ENCODE peak calls at places on chromosomes 7 and 10, in nine cellular contexts. I, W, Q, Z, K, L, B, O and F are unnamed samples.

GRCh38 chr7:28626191-28626590 is 213.9 kb downstream of the CREB5 start:
- DNase-seq in I (no peak), W (no peak), Q (no peak), Z (no peak), K (no peak), L (no peak), B (no peak), O (no peak), F (peak; percentile 9)

GRCh38 chr7:156172638-156173037 is 360.4 kb upstream of the SHH start:
- DNase-seq in I (no peak), W (no peak), Q (no peak), Z (no peak), K (no peak), L (no peak), B (no peak), O (no peak), F (no peak)

GRCh38 chr7:105014725-105015630 is 973 bp downstream of the KMT2E start:
- DNase-seq in I (peak; percentile 37), W (no peak), Q (peak; percentile 19), Z (peak; percentile 34), K (peak; percentile 41), L (no peak), B (peak; percentile 60), O (peak; percentile 76), F (peak; percentile 70)

GRCh38 chr10:80141696-80142460 is 9.3 kb downstream of the PLAC9 start:
- DNase-seq in I (no peak), W (no peak), Q (no peak), Z (no peak), K (no peak), L (no peak), B (no peak), O (no peak), F (no peak)

GRCh38 chr7:101586078-101586941 is 42.8 kb downstream of the MYL10 start:
- DNase-seq in I (peak; percentile 6), W (no peak), Q (no peak), Z (no peak), K (no peak), L (no peak), B (no peak), O (no peak), F (no peak)

GRCh38 chr10:68553599-68553998 is 6.5 kb upstream of the TET1 start:
- DNase-seq in I (no peak), W (no peak), Q (no peak), Z (no peak), K (no peak), L (no peak), B (no peak), O (no peak), F (no peak)

GRCh38 chr10:10533417-10533816 is 484.3 kb upstream of the CELF2 start:
- DNase-seq in I (no peak), W (no peak), Q (no peak), Z (peak; percentile 49), K (no peak), L (no peak), B (peak; percentile 67), O (no peak), F (peak; percentile 72)

GRCh38 chr7:12945901-12946300 is 258.5 kb downstream of the ARL4A start:
- DNase-seq in I (no peak), W (no peak), Q (no peak), Z (no peak), K (no peak), L (no peak), B (no peak), O (no peak), F (peak; percentile 49)

GRCh38 chr10:35011771-35012191 is 78.4 kb downstream of the CUL2 start:
- DNase-seq in I (no peak), W (no peak), Q (no peak), Z (peak; percentile 74), K (no peak), L (no peak), B (no peak), O (no peak), F (no peak)

DNA sequence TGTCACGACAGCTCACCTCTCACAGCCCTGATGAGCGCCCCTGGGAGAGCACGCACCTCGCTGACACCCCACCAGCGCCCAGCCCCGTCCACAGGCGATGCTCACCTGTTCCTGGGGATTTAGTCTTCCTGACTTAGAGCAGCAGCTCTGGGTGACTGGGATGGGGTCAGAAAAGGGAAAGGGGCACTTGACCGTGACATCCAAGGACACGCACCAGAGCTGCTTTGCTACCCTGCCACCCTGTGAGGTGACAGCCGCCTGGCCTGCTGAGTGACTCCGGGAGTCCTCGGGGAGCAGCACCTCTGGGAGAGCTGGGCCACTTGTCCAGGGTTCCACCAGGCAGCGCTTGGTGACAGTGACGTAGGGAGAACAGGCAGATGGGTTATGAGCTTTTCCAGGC is 148.2 kb downstream of the PRKAG2 start:
- DNase-seq in I (no peak), W (no peak), Q (no peak), Z (no peak), K (no peak), L (no peak), B (no peak), O (no peak), F (no peak)
- TF ChIP-seq CTCF in I (no peak), W (no peak), Q (no peak), Z (no peak), K (no peak), L (no peak), B (no peak), O (no peak), F (no peak)

DNA sequence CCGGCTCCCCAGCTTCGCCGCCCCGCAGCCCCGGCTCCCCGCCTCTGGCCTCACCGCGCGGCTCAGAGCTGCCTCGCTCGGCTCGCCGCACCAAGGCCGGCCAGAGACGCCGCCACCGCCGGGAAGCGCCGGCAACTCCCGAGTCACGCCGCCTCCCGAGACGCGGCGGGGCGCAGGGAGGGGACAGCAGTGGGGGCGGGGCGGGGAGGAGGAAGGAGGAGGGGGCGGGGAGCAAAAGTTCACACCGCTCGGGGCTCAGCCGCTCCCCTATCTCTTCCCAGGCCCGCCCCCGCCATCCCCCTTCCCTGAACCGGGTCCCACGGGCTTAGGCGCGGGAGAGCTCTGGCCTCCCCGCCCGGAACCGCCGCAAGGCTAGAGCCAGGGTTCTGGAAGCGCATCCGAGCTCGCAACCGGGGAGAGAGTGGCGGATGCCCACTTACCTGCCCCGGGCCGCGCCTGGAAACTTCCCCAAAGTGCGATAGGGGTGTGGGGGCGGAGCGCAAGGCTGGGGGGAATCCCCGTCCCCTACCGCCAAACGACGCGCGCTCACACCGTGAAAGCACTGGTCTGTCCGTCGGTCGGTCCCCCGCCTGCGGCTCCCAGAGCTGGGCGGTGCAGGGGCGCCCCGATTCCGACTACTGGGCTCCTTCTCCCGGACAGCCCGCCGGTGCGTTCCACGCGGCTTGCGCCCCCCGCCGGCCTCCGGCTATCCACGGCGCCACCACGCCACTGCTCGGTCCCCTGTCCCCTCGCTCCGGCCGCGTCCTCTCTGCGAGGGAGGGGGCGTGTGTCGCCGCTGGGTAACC is 925 bp downstream of the CHST15 start:
- DNase-seq in I (peak; percentile 78), W (peak; percentile 85), Q (no peak), Z (no peak), K (peak; percentile 76), L (peak; percentile 64), B (peak; percentile 70), O (no peak), F (peak; percentile 65)
- TF ChIP-seq CTCF in I (no peak), W (peak; percentile 24), Q (no peak), Z (no peak), K (no peak), L (no peak), B (peak; percentile 24), O (no peak), F (no peak)

GRCh38 chr10:132371641-132372081 is 25.3 kb upstream of the PWWP2B start:
- DNase-seq in I (no peak), W (peak; percentile 26), Q (no peak), Z (no peak), K (no peak), L (no peak), B (no peak), O (no peak), F (no peak)
- TF ChIP-seq CTCF in I (peak; percentile 27), W (no peak), Q (no peak), Z (peak; percentile 32), K (no peak), L (no peak), B (no peak), O (no peak), F (peak; percentile 19)

GRCh38 chr10:123154092-123154942 is at the start of gene BUB3:
- DNase-seq in I (peak; percentile 96), W (peak; percentile 99), Q (peak; percentile 85), Z (peak; percentile 100), K (peak; percentile 80), L (peak; percentile 98), B (peak; percentile 100), O (peak; percentile 99), F (peak; percentile 99)
- TF ChIP-seq CTCF in I (no peak), W (no peak), Q (no peak), Z (no peak), K (no peak), L (peak; percentile 59), B (no peak), O (no peak), F (no peak)

DNA sequence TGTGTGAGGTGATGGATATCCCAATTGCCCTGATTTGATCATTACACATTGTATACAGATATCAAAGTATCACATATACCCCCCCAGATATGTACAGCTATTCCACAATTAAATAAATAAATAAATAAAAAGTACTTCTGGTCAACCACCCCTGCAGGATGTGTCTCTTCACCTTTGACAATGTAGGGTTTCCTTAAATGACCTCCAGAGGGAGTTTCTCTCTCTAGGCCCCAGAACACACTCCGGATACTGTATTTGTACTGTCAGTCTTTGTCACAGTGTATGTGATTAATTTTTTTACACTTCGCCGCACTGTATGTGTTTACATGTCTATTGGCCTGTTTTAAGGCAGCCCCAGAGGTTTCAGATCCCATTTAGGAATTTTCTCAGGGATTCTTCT is 123.6 kb downstream of the ADCYAP1R1 start:
- DNase-seq in I (no peak), W (no peak), Q (no peak), Z (no peak), K (no peak), L (no peak), B (peak; percentile 10), O (no peak), F (peak; percentile 19)
- TF ChIP-seq CTCF in I (no peak), W (no peak), Q (no peak), Z (no peak), K (no peak), L (no peak), B (peak; percentile 6), O (no peak), F (peak; percentile 14)

GRCh38 chr10:26787362-26787761 is 73.4 kb downstream of the ABI1 start:
- DNase-seq in I (no peak), W (no peak), Q (no peak), Z (no peak), K (no peak), L (no peak), B (no peak), O (no peak), F (no peak)
- TF ChIP-seq CTCF in I (no peak), W (no peak), Q (no peak), Z (no peak), K (no peak), L (no peak), B (no peak), O (no peak), F (no peak)

DNA sequence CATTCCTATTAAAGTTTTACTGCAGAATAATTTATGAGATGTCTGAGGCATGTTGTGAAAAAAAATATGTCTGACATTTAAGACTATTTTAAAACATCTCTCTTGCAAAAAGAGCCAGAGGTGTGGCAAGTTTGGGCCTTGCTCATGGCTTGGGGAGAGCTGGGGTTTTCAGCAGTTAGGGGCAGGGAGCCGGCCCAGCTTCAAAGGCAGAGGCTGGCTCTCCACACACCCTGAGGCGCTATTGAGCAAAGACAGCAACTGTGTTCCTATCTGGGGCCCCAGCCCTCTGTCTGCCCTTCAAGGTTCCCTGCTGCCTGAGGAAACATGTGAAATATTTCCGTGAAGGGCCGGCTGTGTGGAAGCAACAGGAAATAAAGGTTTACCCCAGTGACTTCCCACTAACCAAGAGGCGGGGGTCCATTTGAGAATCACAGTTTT is 94.0 kb downstream of the SORBS1 start:
- DNase-seq in I (no peak), W (peak; percentile 54), Q (no peak), Z (no peak), K (no peak), L (peak; percentile 42), B (peak; percentile 38), O (peak; percentile 72), F (peak; percentile 80)
- TF ChIP-seq CTCF in I (no peak), W (no peak), Q (no peak), Z (no peak), K (no peak), L (peak; percentile 29), B (no peak), O (no peak), F (no peak)